ENCODE peak calls at places on chromosomes 5 and 9, in ten cellular contexts. N is left ventricle myocardium superior; K is mammary epithelial cell; M is Right ventricle myocardium superior; B is pancreas; A is GM04503; S is activated CD8-positive, alpha-beta memory T cell treated with anti-CD3 and anti-CD28 coated beads for 1 hour; I is ecto neural progenitor cell; E is AG10803; H is dorsolateral prefrontal cortex. X is an unnamed sample.

GRCh38 chr9:91408475-91408874 is 15.2 kb downstream of the NFIL3 start:
- DNase-seq in H (no peak), K (no peak), I (no peak), M (no peak), S (no peak), B (no peak), N (no peak), A (no peak), E (no peak), X (no peak)

GRCh38 chr9:113199683-113200329 is 21.3 kb downstream of the FKBP15 start:
- DNase-seq in S (no peak), M (no peak), H (no peak), N (no peak), I (no peak), E (no peak), K (no peak), A (no peak), B (no peak), X (no peak)

GRCh38 chr5:149046196-149046829 is 16.5 kb downstream of the SH3TC2 start:
- DNase-seq in N (no peak), S (no peak), B (no peak), K (no peak), H (no peak), M (no peak), A (no peak), E (no peak), I (no peak), X (no peak)

GRCh38 chr5:55360190-55360589 is 52.4 kb downstream of the MTREX start:
- DNase-seq in A (no peak), E (peak), M (no peak), K (peak), I (no peak), H (no peak), B (no peak), S (no peak), N (no peak), X (no peak)

GRCh38 chr5:141845371-141845821 is 32.8 kb downstream of the PCDH1 start:
- DNase-seq in A (no peak), E (no peak), N (no peak), S (no peak), I (no peak), M (no peak), H (no peak), K (no peak), B (no peak), X (no peak)

GRCh38 chr9:113299800-113300292 is 3.3 kb downstream of the RNF183 start:
- DNase-seq in I (no peak), A (no peak), B (peak), E (no peak), N (no peak), M (no peak), H (no peak), S (no peak), K (no peak), X (peak)

GRCh38 chr9:113978954-113979712 is 99.0 kb downstream of the AMBP start:
- DNase-seq in S (no peak), E (peak), A (no peak), H (no peak), I (no peak), K (no peak), N (no peak), B (no peak), M (no peak), X (no peak)

GRCh38 chr9:21750021-21750735 is 52.3 kb upstream of the MTAP start:
- DNase-seq in N (no peak), K (peak), S (no peak), M (no peak), H (no peak), I (no peak), B (no peak), A (no peak), E (peak), X (no peak)

GRCh38 chr5:168951764-168952163 is 349.2 kb downstream of the SLIT3 start:
- DNase-seq in M (no peak), S (no peak), I (no peak), E (no peak), B (no peak), K (no peak), N (no peak), H (no peak), A (no peak), X (no peak)

GRCh38 chr5:176886336-176887251 is 12.6 kb downstream of the HK3 start:
- DNase-seq in N (no peak), M (no peak), I (no peak), A (no peak), E (no peak), B (no peak), H (no peak), K (no peak), S (no peak), X (no peak)

GRCh38 chr9:122350577-122351355 is 20.1 kb upstream of the PTGS1 start:
- DNase-seq in A (no peak), E (peak), B (peak), M (peak), S (peak), K (peak), H (peak), N (peak), I (peak), X (peak)

GRCh38 chr5:174503461-174504265 is 220.7 kb upstream of the MSX2 start:
- DNase-seq in I (no peak), M (no peak), E (peak), H (peak), S (no peak), B (no peak), A (peak), K (peak), N (no peak), X (no peak)

GRCh38 chr9:35689601-35690446 is at the start of gene TPM2:
- DNase-seq in N (peak), A (peak), I (peak), B (no peak), E (peak), H (no peak), K (peak), M (peak), S (no peak), X (peak)

GRCh38 chr5:31021181-31021624 is 172.3 kb upstream of the CDH6 start:
- DNase-seq in B (no peak), H (no peak), M (no peak), I (no peak), E (no peak), S (no peak), N (no peak), K (no peak), A (no peak), X (no peak)

GRCh38 chr5:133947431-133947841 is 21.0 kb downstream of the C5orf15 start:
- DNase-seq in K (no peak), H (no peak), E (peak), A (no peak), B (no peak), S (no peak), I (peak), M (no peak), N (no peak), X (no peak)

GRCh38 chr5:173486826-173487225 is 129.6 kb downstream of the BOD1 start:
- DNase-seq in K (no peak), N (no peak), S (no peak), E (no peak), A (no peak), H (no peak), I (peak), B (no peak), M (no peak), X (no peak)